ENCODE peak calls at places on chromosomes 13 and 19, in six cellular contexts. O is HepG2, Z is HCT116, W is SK-N-SH, U is GM12878, X is K562. S is an unnamed sample.
A peak's percentile ranks its signal among the peaks of the same experiment; 100 is the strongest.

GRCh38 chr19:49689133-49690072 is at the start of gene ADM5:
- DNase-seq in X (no peak), U (no peak), O (no peak), W (peak; percentile 82), Z (no peak), S (no peak)

GRCh38 chr19:18948075-18948975 is 7.3 kb upstream of the HOMER3 start:
- DNase-seq in W (no peak), U (no peak), O (no peak), X (no peak), Z (no peak), S (no peak)

GRCh38 chr13:74886496-74886895 is 595.5 kb downstream of the TBC1D4 start:
- DNase-seq in W (no peak), O (no peak), X (no peak), Z (no peak), U (no peak), S (no peak)

GRCh38 chr13:109494955-109495354 is 291.4 kb downstream of the IRS2 start:
- DNase-seq in U (no peak), W (peak; percentile 72), X (no peak), O (no peak), Z (no peak), S (no peak)

GRCh38 chr13:84400711-84401110 is 518.4 kb upstream of the SLITRK1 start:
- DNase-seq in U (no peak), W (no peak), O (no peak), X (no peak), Z (no peak), S (no peak)

GRCh38 chr19:41225238-41226052 is 6.4 kb downstream of the AXL start:
- DNase-seq in X (no peak), U (no peak), O (peak; percentile 91), Z (peak; percentile 97), W (peak; percentile 55), S (no peak)

GRCh38 chr13:99501952-99502310 is 659 bp downstream of the TM9SF2 start:
- DNase-seq in U (no peak), Z (no peak), X (no peak), W (no peak), O (no peak), S (no peak)

GRCh38 chr13:97127842-97128241 is 94.3 kb upstream of the MBNL2 start:
- DNase-seq in Z (no peak), X (no peak), O (peak; percentile 40), U (no peak), W (no peak), S (peak; percentile 28)

GRCh38 chr13:92842145-92842544 is 384.5 kb upstream of the GPC6 start:
- DNase-seq in X (no peak), Z (no peak), U (no peak), W (no peak), O (no peak), S (no peak)

GRCh38 chr13:61685683-61686013 is 270.0 kb upstream of the PCDH20 start:
- DNase-seq in Z (peak; percentile 3), W (peak; percentile 11), O (peak; percentile 34), X (no peak), U (no peak), S (peak; percentile 77)

GRCh38 chr13:78601886-78602560 is 1.3 kb downstream of the POU4F1 start:
- DNase-seq in O (no peak), X (no peak), U (no peak), W (peak; percentile 54), Z (no peak), S (no peak)

GRCh38 chr19:703651-704446 is 4.9 kb upstream of the PALM start:
- DNase-seq in O (peak; percentile 90), W (peak; percentile 97), X (peak; percentile 96), U (no peak), Z (peak; percentile 72), S (peak; percentile 65)
- TF ChIP-seq JUND in O (peak; percentile 44), W (no peak), X (no peak), U (no peak), Z (no peak), S (no peak)

GRCh38 chr19:15680478-15680877 is 7.6 kb downstream of the CYP4F12 start:
- DNase-seq in X (no peak), Z (no peak), W (no peak), O (no peak), U (no peak), S (no peak)

GRCh38 chr19:15679089-15679488 is 6.2 kb downstream of the CYP4F12 start:
- DNase-seq in X (no peak), Z (no peak), U (no peak), W (no peak), O (no peak), S (no peak)

GRCh38 chr19:15680923-15681322 is 8.0 kb downstream of the CYP4F12 start:
- DNase-seq in X (no peak), W (no peak), O (peak; percentile 79), U (no peak), Z (no peak), S (no peak)

GRCh38 chr19:15683411-15683810 is 10.5 kb downstream of the CYP4F12 start:
- DNase-seq in Z (no peak), X (no peak), W (no peak), O (no peak), U (no peak), S (no peak)

GRCh38 chr19:15684828-15685227 is 11.9 kb downstream of the CYP4F12 start:
- DNase-seq in O (no peak), W (no peak), U (no peak), Z (no peak), X (peak; percentile 50), S (no peak)
- TF ChIP-seq JUND in O (no peak), W (no peak), U (no peak), Z (no peak), X (no peak), S (no peak)

GRCh38 chr19:47895165-47895782 is 9.2 kb upstream of the SULT2A1 start:
- DNase-seq in U (no peak), Z (no peak), O (peak; percentile 58), W (no peak), X (no peak), S (no peak)

GRCh38 chr19:47899335-47899734 is 13.2 kb upstream of the SULT2A1 start:
- DNase-seq in U (no peak), O (no peak), X (no peak), Z (no peak), W (no peak), S (no peak)

GRCh38 chr19:47901370-47901769 is 15.3 kb upstream of the SULT2A1 start:
- DNase-seq in W (no peak), X (no peak), U (no peak), O (no peak), Z (no peak), S (no peak)

GRCh38 chr19:47896019-47896418 is 9.9 kb upstream of the SULT2A1 start:
- DNase-seq in Z (no peak), O (no peak), W (no peak), X (no peak), U (no peak), S (no peak)

GRCh38 chr19:47897857-47898256 is 11.7 kb upstream of the SULT2A1 start:
- DNase-seq in X (no peak), U (no peak), O (no peak), W (no peak), Z (no peak), S (no peak)
- TF ChIP-seq JUND in X (no peak), U (no peak), O (no peak), W (no peak), Z (no peak), S (no peak)

DNA sequence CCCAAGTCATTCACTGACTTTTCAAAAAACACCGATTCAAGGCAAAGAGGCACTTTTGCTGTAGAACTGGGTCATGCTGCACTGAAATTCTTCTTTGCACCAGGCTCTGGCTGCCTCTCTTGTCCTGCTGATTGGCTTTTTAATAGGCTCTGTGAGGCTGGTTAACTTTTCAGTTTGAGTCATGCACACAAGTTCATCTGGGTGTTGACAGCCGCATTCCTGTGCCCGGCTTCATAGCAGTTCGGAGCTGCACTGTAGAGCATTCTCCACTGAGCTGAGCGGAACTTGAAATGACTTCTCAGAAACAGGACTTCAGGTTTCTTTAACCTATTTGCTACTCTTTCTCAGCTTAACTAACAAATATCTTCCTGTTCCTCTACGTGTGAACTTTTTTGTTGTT is 978.3 kb downstream of the UQCRFS1 start:
- DNase-seq in X (no peak), U (no peak), Z (no peak), W (no peak), O (no peak), S (peak; percentile 1)
- TF ChIP-seq JUND in X (no peak), U (no peak), Z (no peak), W (no peak), O (no peak), S (no peak)

GRCh38 chr19:17671906-17672305 is 16.2 kb downstream of the UNC13A start:
- DNase-seq in W (peak; percentile 73), X (peak; percentile 75), O (peak; percentile 24), U (no peak), Z (peak; percentile 68), S (peak; percentile 83)
- TF ChIP-seq JUND in W (no peak), X (no peak), O (no peak), U (no peak), Z (no peak), S (no peak)

DNA sequence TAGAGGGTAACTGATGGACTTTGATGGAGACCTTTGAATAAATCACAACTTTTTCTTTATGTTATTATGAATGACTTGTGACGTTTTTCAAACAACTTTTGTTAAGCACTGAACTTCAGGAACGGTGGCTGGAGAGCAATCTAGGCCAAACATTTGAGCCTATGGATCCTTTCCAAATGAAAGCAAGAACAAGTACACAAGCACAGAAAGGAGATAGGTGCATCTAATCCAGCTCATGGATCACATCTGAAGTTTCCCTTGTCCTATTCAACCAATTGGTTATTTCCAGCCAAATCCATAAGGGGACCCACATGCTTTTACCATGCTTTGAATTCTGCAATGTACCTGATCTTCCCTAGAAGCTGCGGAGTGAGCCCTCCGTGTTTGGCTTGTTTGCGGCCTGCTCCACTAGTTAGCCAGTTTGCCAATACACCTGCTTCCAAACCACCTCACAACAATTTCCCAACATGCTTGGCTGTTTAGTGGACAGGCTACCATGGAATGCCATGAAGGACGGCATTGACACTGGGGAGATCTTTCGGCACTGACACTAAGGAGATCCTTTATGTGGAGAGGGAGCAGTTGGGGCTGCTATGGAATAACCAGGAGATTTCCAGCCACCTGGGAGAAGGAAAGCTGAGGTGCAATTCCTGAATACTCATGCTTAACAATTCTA is 315.9 kb downstream of the DNAJC15 start:
- DNase-seq in W (no peak), U (no peak), O (no peak), Z (no peak), X (no peak), S (no peak)
- TF ChIP-seq JUND in W (no peak), U (no peak), O (no peak), Z (no peak), X (no peak), S (no peak)

GRCh38 chr13:45332831-45333219 is 8.2 kb downstream of the TPT1 start:
- DNase-seq in O (no peak), Z (no peak), X (no peak), U (no peak), W (no peak), S (no peak)

GRCh38 chr13:45328661-45329105 is 12.3 kb downstream of the TPT1 start:
- DNase-seq in O (no peak), Z (no peak), U (no peak), X (no peak), W (no peak), S (no peak)

GRCh38 chr13:45333251-45333972 is 7.6 kb downstream of the TPT1 start:
- DNase-seq in O (no peak), U (no peak), X (no peak), W (no peak), Z (no peak), S (no peak)

GRCh38 chr13:45331981-45332830 is 8.8 kb downstream of the TPT1 start:
- DNase-seq in X (no peak), U (no peak), Z (peak; percentile 85), O (peak; percentile 75), W (no peak), S (no peak)

GRCh38 chr13:45331123-45331619 is 9.8 kb downstream of the TPT1 start:
- DNase-seq in X (no peak), O (no peak), U (no peak), Z (no peak), W (no peak), S (no peak)
- TF ChIP-seq JUND in X (no peak), O (no peak), U (no peak), Z (no peak), W (peak; percentile 2), S (no peak)

S was measured in T47D.